ENCODE peak calls at places on chromosome 10, in ten cellular contexts. D is H1, N is NB4, J is SK-N-SH, E is HCT116, V is A549, U is K562, R is GM12878, Q is endothelial cell of umbilical vein, W is HepG2. O is an unnamed sample.

GRCh38 chr10:49608925-49609282 is 1.2 kb upstream of the SLC18A3 start:
- DNase-seq in Q (no peak), U (no peak), R (no peak), D (no peak), E (no peak), N (no peak), W (no peak), V (no peak), J (no peak), O (peak)

GRCh38 chr10:86250399-86250798 is 116.2 kb downstream of the GRID1 start:
- DNase-seq in N (no peak), V (no peak), Q (no peak), E (no peak), U (no peak), R (no peak), D (no peak), J (peak), W (no peak), O (no peak)

GRCh38 chr10:73495884-73496674 is at the start of gene PPP3CB:
- DNase-seq in D (peak), W (peak), N (peak), Q (peak), E (peak), V (peak), R (peak), U (peak), J (peak), O (peak)

GRCh38 chr10:85786401-85786899 is 580.1 kb downstream of the GRID1 start:
- DNase-seq in R (no peak), E (peak), N (peak), U (peak), J (peak), D (peak), W (no peak), Q (no peak), V (no peak), O (peak)

GRCh38 chr10:101397140-101397539 is 43.2 kb downstream of the BTRC start:
- DNase-seq in V (peak), N (peak), E (peak), U (peak), D (no peak), J (peak), Q (peak), W (peak), R (no peak), O (no peak)

GRCh38 chr10:115049957-115050356 is 43.2 kb upstream of the ATRNL1 start:
- DNase-seq in N (no peak), W (peak), J (no peak), Q (no peak), E (no peak), D (no peak), R (no peak), V (no peak), U (no peak), O (no peak)

GRCh38 chr10:119253433-119254174 is 46.2 kb downstream of the GRK5 start:
- DNase-seq in E (peak), U (no peak), N (no peak), V (peak), Q (peak), J (peak), W (peak), R (no peak), D (no peak), O (peak)

GRCh38 chr10:13268841-13269240 is 31.0 kb downstream of the PHYH start:
- DNase-seq in E (no peak), U (peak), J (no peak), N (peak), W (no peak), D (no peak), Q (no peak), R (no peak), V (no peak), O (no peak)

GRCh38 chr10:61166065-61166464 is 222.1 kb upstream of the RHOBTB1 start:
- DNase-seq in Q (no peak), D (no peak), W (no peak), N (no peak), V (no peak), U (no peak), R (no peak), J (no peak), E (no peak), O (no peak)

GRCh38 chr10:130579913-130580312 is 443.7 kb downstream of the GLRX3 start:
- DNase-seq in V (no peak), W (no peak), U (no peak), N (no peak), Q (no peak), R (no peak), E (no peak), J (no peak), D (no peak), O (no peak)

GRCh38 chr10:24463683-24464426 is 254.9 kb downstream of the KIAA1217 start:
- DNase-seq in Q (peak), J (no peak), N (peak), U (no peak), W (no peak), E (no peak), R (no peak), D (no peak), V (no peak), O (no peak)

GRCh38 chr10:43082756-43083155 is 5.9 kb downstream of the RET start:
- DNase-seq in J (no peak), V (no peak), D (no peak), E (no peak), W (no peak), Q (no peak), U (no peak), N (no peak), R (no peak), O (no peak)

GRCh38 chr10:130358981-130359650 is 222.9 kb downstream of the GLRX3 start:
- DNase-seq in U (no peak), Q (no peak), N (no peak), E (no peak), R (no peak), J (peak), V (no peak), W (no peak), D (no peak), O (no peak)

GRCh38 chr10:7696545-7696944 is 6.6 kb upstream of the ITIH2 start:
- DNase-seq in R (no peak), J (no peak), W (peak), N (no peak), D (no peak), Q (no peak), E (no peak), V (no peak), U (no peak), O (no peak)

GRCh38 chr10:7551289-7551688 is 115.5 kb downstream of the ITIH5 start:
- DNase-seq in J (no peak), U (no peak), N (no peak), E (no peak), V (no peak), R (no peak), W (no peak), D (no peak), Q (no peak), O (no peak)

GRCh38 chr10:70902659-70903261 is 14.4 kb upstream of the PCBD1 start:
- DNase-seq in W (no peak), E (no peak), R (no peak), Q (no peak), D (no peak), J (no peak), V (peak), N (peak), U (peak), O (peak)

GRCh38 chr10:132939957-132940790 is 2.2 kb downstream of the CFAP46 start:
- DNase-seq in R (no peak), J (peak), E (no peak), D (no peak), V (peak), N (peak), Q (peak), U (peak), W (no peak), O (peak)

GRCh38 chr10:131825960-131826650 is 74.7 kb upstream of the PPP2R2D start:
- DNase-seq in W (no peak), D (no peak), V (no peak), R (no peak), U (no peak), Q (no peak), N (no peak), J (no peak), E (no peak), O (peak)

GRCh38 chr10:73894245-73894971 is 16.5 kb upstream of the PLAU start:
- DNase-seq in D (no peak), N (no peak), Q (peak), W (no peak), J (no peak), E (no peak), R (no peak), U (no peak), V (no peak), O (no peak)

GRCh38 chr10:132847856-132848255 is 61.9 kb upstream of the NKX6-2 start:
- DNase-seq in R (no peak), W (no peak), Q (no peak), E (no peak), D (no peak), N (peak), V (no peak), U (no peak), J (peak), O (no peak)

GRCh38 chr10:132140167-132140925 is 46.4 kb upstream of the DPYSL4 start:
- DNase-seq in W (no peak), Q (no peak), E (no peak), D (no peak), N (no peak), R (no peak), J (no peak), U (no peak), V (no peak), O (peak)

GRCh38 chr10:98414932-98415709 is at the start of gene PYROXD2:
- DNase-seq in Q (peak), J (peak), E (peak), W (peak), V (peak), D (peak), R (no peak), N (peak), U (peak), O (peak)

GRCh38 chr10:18737236-18737635 is 78.0 kb downstream of the ARL5B start:
- DNase-seq in W (no peak), J (no peak), N (no peak), E (no peak), D (no peak), V (no peak), U (no peak), Q (no peak), R (no peak), O (no peak)

GRCh38 chr10:12299222-12299973 is 49.9 kb upstream of the CAMK1D start:
- DNase-seq in E (no peak), N (no peak), J (no peak), Q (no peak), V (no peak), U (no peak), D (no peak), R (no peak), W (no peak), O (no peak)

GRCh38 chr10:47369251-47369894 is 14.7 kb downstream of the ZNF488 start:
- DNase-seq in W (no peak), D (no peak), Q (no peak), R (no peak), U (no peak), N (no peak), J (no peak), E (no peak), V (no peak), O (no peak)
- TF ChIP-seq MAX in W (no peak), D (no peak), Q (no peak), R (no peak), U (no peak), N (no peak), J (no peak), E (no peak), V (no peak), O (no peak)

GRCh38 chr10:105594301-105594700 is 953.2 kb downstream of the SORCS3 start:
- DNase-seq in J (no peak), W (no peak), R (no peak), E (no peak), V (no peak), N (no peak), Q (no peak), U (no peak), D (no peak), O (no peak)

GRCh38 chr10:105592468-105592867 is 951.4 kb downstream of the SORCS3 start:
- DNase-seq in J (no peak), W (no peak), N (no peak), U (no peak), D (no peak), Q (no peak), R (no peak), V (no peak), E (no peak), O (no peak)

DNA sequence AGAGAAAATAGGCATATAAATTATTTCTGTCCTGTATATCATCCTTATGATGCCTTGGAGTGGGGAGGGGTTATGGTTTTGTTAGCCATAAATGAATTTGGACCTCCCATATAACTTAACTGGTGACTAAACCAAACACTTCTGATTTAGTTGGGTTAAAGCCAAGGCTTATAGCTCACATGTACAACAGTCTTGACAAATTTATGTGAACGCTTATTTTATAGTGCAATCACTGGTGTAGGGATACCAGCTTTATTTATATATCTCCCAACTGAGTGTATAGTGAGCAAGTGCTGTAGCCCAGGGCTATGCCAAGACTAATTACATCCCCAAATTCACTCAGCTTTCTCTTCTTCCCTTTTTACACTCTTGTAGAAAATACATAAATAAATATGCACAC is 956.2 kb downstream of the SORCS3 start:
- DNase-seq in R (no peak), D (no peak), U (no peak), E (no peak), N (no peak), W (no peak), V (no peak), Q (no peak), J (no peak), O (no peak)
- TF ChIP-seq MAX in R (no peak), D (no peak), U (no peak), E (no peak), N (no peak), W (no peak), V (no peak), Q (no peak), J (no peak), O (no peak)

DNA sequence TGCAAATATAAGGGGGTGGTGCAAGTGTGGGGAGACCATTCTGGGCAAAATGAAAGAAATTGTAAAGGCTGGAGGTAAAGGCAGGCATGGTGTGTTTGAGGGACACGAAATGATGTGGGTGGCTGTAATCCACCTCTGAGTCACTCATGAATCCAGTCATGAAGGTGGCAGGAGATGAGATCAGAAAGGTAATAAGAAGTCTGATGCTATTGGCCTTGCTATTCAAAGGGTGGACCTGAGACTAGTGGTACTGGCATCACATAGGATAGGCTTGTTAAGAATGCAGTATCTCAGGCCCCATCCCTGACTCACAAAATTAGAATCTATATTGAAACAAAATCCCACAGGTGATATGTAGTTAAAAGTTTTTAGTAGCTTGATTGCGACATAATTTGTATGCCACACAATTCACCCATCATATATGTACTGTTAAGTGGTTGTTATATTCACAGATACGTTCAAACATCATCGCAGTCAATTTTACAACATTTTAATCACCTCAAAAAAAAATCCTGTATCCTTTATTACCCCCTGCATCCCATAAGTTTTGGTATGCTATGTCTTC is 85.6 kb downstream of the ST8SIA6 start:
- DNase-seq in R (no peak), U (no peak), E (peak), D (no peak), V (no peak), Q (no peak), J (no peak), W (no peak), N (no peak), O (no peak)
- TF ChIP-seq MAX in R (no peak), U (no peak), E (no peak), D (no peak), V (no peak), Q (no peak), J (no peak), W (no peak), N (no peak), O (no peak)

GRCh38 chr10:34494012-34494411 is 321.1 kb downstream of the PARD3 start:
- DNase-seq in U (no peak), E (no peak), N (no peak), D (no peak), V (peak), R (no peak), Q (no peak), W (no peak), J (no peak), O (no peak)

GRCh38 chr10:34498821-34499220 is 316.3 kb downstream of the PARD3 start:
- DNase-seq in J (no peak), D (no peak), E (no peak), V (no peak), N (no peak), U (no peak), R (no peak), W (no peak), Q (no peak), O (no peak)

GRCh38 chr10:34492081-34492480 is 323.0 kb downstream of the PARD3 start:
- DNase-seq in U (no peak), E (no peak), W (no peak), J (no peak), D (no peak), Q (no peak), R (no peak), N (no peak), V (no peak), O (no peak)

GRCh38 chr10:34491666-34492065 is 323.4 kb downstream of the PARD3 start:
- DNase-seq in U (no peak), D (no peak), N (no peak), W (no peak), J (no peak), E (no peak), Q (no peak), V (peak), R (no peak), O (no peak)

DNA sequence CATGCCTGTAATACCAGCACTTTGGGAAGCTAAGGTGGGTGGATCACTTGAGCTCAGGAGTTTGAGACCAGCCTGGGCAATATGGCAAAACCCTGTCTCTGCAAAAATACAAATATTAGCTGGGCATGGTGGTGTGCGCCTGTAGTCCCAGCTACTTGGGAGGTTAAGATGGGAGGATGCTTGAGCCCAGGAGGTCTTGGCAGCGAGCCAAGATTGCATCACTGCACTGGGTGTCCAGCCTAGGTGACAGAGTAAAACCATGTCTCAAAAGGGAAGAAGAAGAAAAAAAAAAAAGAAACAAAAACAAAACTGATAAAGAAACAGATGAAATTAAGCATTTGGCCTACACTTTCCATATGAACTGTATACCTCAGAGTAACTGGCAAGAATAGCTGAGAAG is 319.2 kb downstream of the PARD3 start:
- DNase-seq in V (no peak), J (no peak), R (no peak), Q (no peak), E (no peak), D (no peak), W (no peak), U (no peak), N (peak), O (no peak)
- TF ChIP-seq MAX in V (no peak), J (no peak), R (no peak), Q (no peak), E (no peak), D (no peak), W (no peak), U (no peak), N (no peak), O (no peak)

DNA sequence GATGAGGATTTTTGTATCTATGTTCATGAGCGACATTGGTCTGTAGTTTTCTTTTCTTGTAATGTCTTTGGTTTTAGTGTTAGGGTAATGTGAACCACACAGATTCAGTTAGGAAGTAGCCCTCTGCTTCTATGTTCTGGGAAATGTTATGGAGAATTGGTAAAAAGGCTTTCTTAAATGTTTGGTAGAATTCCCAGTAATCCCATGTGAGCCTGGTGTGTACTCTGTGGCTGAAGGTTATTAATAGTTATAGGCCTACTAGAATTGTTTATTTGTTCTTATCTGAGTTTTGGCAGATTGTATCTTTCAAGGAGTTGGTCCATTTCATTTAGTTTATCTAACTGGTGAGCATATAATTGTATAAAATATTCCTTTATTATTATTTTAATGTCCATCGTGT is 484.6 kb upstream of the GHITM start:
- DNase-seq in J (no peak), D (no peak), U (no peak), R (no peak), Q (no peak), N (no peak), W (no peak), V (no peak), E (no peak), O (no peak)
- TF ChIP-seq MAX in J (no peak), D (no peak), U (no peak), R (no peak), Q (no peak), N (no peak), W (no peak), V (no peak), E (no peak), O (no peak)

DNA sequence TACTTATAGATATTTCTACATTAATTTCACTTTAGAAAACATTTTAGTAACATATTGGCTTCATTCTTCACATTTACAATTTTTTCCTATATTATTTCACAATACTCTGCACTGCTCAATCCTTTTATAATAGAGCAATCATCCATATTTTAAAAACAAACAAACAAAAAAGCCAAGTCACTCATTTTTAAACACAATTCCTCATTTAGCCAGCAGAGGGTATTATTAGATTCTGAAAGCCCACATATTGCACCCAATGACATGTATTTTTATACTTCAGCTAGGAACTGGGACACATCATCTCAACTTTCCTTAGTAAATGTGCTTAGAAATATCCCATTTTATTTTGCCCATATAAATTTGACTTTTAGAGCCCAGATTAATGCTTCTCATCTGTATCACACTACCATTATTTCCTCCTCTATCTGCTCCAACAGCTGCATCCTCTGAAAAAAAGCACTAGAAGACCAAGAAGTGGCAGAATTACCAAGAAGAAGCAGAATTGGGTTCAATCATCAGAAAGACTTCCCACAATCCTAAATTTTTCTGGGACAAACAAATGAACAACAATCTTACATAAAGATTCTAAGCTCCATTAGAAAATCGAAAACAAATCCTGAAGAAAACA is 29.5 kb downstream of the CTNNA3 start:
- DNase-seq in W (peak), Q (peak), E (peak), N (peak), J (peak), U (peak), R (no peak), V (peak), D (no peak), O (no peak)
- TF ChIP-seq MAX in W (no peak), Q (no peak), E (no peak), N (no peak), J (no peak), U (no peak), R (no peak), V (no peak), D (no peak), O (no peak)

O was measured in WTC11.